ENCODE peak calls at places on chromosome 17, in seven cellular contexts. W, H, M, C, B, I and U are unnamed samples.
A peak's percentile ranks its signal among the peaks of the same experiment; 100 is the strongest.

GRCh38 chr17:14428640-14429029 is 127.8 kb downstream of the HS3ST3B1 start:
- DNase-seq in H (no peak), I (no peak), C (no peak), B (no peak), M (no peak), W (no peak), U (no peak)

GRCh38 chr17:37361543-37361942 is 14.2 kb upstream of the C17orf78 start:
- DNase-seq in W (no peak), H (no peak), I (no peak), M (no peak), B (no peak), C (no peak), U (peak; percentile 39)

GRCh38 chr17:58710948-58711552 is 18.6 kb downstream of the RAD51C start:
- DNase-seq in W (peak; percentile 49), M (peak; percentile 23), B (no peak), I (peak; percentile 56), H (peak; percentile 54), C (peak; percentile 56), U (peak; percentile 67)

GRCh38 chr17:80855968-80856862 is 135.4 kb upstream of the CHMP6 start:
- DNase-seq in M (peak; percentile 86), W (no peak), H (no peak), I (peak; percentile 31), C (peak; percentile 94), B (peak; percentile 77), U (peak; percentile 68)

GRCh38 chr17:75765981-75766380 is 989 bp upstream of the GALK1 start:
- DNase-seq in H (no peak), C (no peak), M (no peak), I (no peak), B (no peak), W (peak; percentile 17), U (no peak)

GRCh38 chr17:40122466-40122943 is 734 bp downstream of the MSL1 start:
- DNase-seq in C (no peak), H (peak; percentile 66), B (no peak), W (peak; percentile 80), I (no peak), M (peak; percentile 53), U (peak; percentile 59)

GRCh38 chr17:61451538-61452300 is 503 bp upstream of the TBX4 start:
- DNase-seq in C (no peak), B (no peak), I (no peak), M (no peak), W (no peak), H (peak; percentile 83), U (no peak)

GRCh38 chr17:14590458-14591250 is 289.8 kb downstream of the HS3ST3B1 start:
- DNase-seq in W (no peak), B (no peak), C (no peak), I (no peak), H (no peak), M (no peak), U (no peak)

GRCh38 chr17:39095309-39095686 is 56.1 kb downstream of the PLXDC1 start:
- DNase-seq in M (no peak), H (no peak), C (no peak), I (no peak), B (no peak), W (no peak), U (no peak)

GRCh38 chr17:41613277-41614082 is 913 bp upstream of the KRT16 start:
- DNase-seq in M (no peak), C (no peak), I (no peak), W (no peak), H (no peak), B (no peak), U (no peak)

GRCh38 chr17:41615454-41615853 is 2.9 kb upstream of the KRT16 start:
- DNase-seq in M (no peak), B (no peak), C (peak; percentile 32), H (no peak), W (no peak), I (no peak), U (peak; percentile 97)

GRCh38 chr17:41614098-41614497 is 1.5 kb upstream of the KRT16 start:
- DNase-seq in M (no peak), C (no peak), I (no peak), H (no peak), B (no peak), W (no peak), U (no peak)

GRCh38 chr17:41610965-41611640 is 1.5 kb downstream of the KRT16 start:
- DNase-seq in B (no peak), W (no peak), H (no peak), M (no peak), I (no peak), C (no peak), U (no peak)
- TF ChIP-seq JUND in B (no peak), W (no peak), H (no peak), M (no peak), I (no peak), C (no peak), U (no peak)

GRCh38 chr17:83005639-83006038 is 73.8 kb upstream of the METRNL start:
- DNase-seq in I (no peak), H (no peak), B (no peak), C (no peak), M (no peak), W (peak; percentile 30), U (peak; percentile 0)

GRCh38 chr17:83009414-83010322 is 69.7 kb upstream of the METRNL start:
- DNase-seq in H (peak; percentile 43), C (no peak), I (no peak), M (no peak), B (no peak), W (peak; percentile 36), U (peak; percentile 18)

GRCh38 chr17:83006515-83007455 is 72.6 kb upstream of the METRNL start:
- DNase-seq in I (no peak), H (no peak), M (no peak), W (peak; percentile 15), B (no peak), C (no peak), U (peak; percentile 13)

GRCh38 chr17:83008526-83008925 is 70.9 kb upstream of the METRNL start:
- DNase-seq in I (no peak), W (peak; percentile 27), M (no peak), C (no peak), B (no peak), H (peak; percentile 36), U (no peak)

GRCh38 chr17:83007504-83008475 is 71.6 kb upstream of the METRNL start:
- DNase-seq in M (no peak), B (no peak), W (peak; percentile 26), C (no peak), H (peak; percentile 24), I (no peak), U (peak; percentile 9)
- TF ChIP-seq JUND in M (no peak), B (no peak), W (no peak), C (no peak), H (no peak), I (no peak), U (no peak)

DNA sequence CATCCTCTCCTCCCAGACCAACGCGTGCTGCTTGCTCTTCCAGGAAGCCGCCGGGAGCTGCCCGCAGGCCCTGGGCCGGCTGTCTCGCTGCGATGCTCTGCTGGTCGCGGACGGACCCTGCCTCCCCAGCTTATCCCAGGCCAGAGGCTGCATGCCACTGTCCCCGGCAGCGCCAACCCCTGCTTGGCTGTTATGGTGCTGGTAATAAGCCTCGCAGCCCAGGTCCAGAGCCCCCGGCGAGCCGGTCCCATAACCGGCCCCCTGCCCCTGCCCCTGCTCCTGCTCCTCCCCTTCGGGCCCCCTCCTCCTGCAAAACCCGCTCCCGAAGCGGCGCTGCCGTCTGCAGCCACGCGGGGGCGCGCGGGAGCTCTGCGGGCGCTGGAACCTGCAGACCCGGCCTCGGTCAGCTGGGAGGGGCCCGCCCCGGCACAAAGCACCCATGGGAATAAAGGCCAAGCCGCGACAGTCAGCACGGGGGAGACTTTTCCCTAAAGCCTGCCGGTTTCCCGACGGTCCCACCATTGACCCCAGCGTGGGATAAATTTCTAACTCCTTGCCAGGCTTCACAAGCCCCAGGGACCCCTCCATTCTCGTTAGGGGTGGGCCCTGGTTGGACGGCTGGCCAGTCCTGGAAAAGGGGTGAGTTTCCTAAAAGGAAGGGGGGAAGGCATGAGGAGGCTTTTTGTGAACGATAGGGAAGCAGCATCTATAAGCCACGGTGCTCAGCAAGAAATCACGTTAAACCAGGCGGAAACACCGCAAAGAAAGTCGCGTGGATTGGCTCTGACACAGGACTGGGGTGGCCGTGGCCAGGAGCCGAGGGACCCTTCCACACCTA is 11.2 kb downstream of the ENPP7 start:
- DNase-seq in M (peak; percentile 91), I (peak; percentile 67), W (peak; percentile 99), C (peak; percentile 46), H (peak; percentile 99), B (no peak), U (peak; percentile 83)
- TF ChIP-seq JUND in M (no peak), I (no peak), W (no peak), C (no peak), H (no peak), B (no peak), U (no peak)

GRCh38 chr17:17666111-17666714 is 15.0 kb upstream of the RAI1 start:
- DNase-seq in B (no peak), I (peak; percentile 56), H (no peak), W (no peak), M (no peak), C (no peak), U (no peak)
- TF ChIP-seq JUND in B (no peak), I (no peak), H (no peak), W (no peak), M (no peak), C (no peak), U (no peak)

GRCh38 chr17:31724026-31724425 is 135.0 kb downstream of the COPRS start:
- DNase-seq in I (no peak), C (no peak), M (no peak), B (no peak), W (no peak), H (peak; percentile 20), U (no peak)

GRCh38 chr17:31722251-31723056 is 136.6 kb downstream of the COPRS start:
- DNase-seq in W (no peak), C (no peak), B (no peak), H (peak; percentile 34), M (no peak), I (no peak), U (no peak)

GRCh38 chr17:31726980-31727427 is 132.0 kb downstream of the COPRS start:
- DNase-seq in H (peak; percentile 31), B (no peak), I (no peak), C (no peak), M (no peak), W (no peak), U (no peak)

GRCh38 chr17:31721291-31722025 is 137.6 kb downstream of the COPRS start:
- DNase-seq in B (no peak), C (no peak), M (no peak), H (peak; percentile 28), W (no peak), I (no peak), U (no peak)

GRCh38 chr17:31724619-31725018 is 134.4 kb downstream of the COPRS start:
- DNase-seq in H (peak; percentile 11), C (no peak), B (no peak), I (no peak), M (no peak), W (no peak), U (no peak)
- TF ChIP-seq JUND in H (no peak), C (no peak), B (no peak), I (no peak), M (no peak), W (no peak), U (no peak)

DNA sequence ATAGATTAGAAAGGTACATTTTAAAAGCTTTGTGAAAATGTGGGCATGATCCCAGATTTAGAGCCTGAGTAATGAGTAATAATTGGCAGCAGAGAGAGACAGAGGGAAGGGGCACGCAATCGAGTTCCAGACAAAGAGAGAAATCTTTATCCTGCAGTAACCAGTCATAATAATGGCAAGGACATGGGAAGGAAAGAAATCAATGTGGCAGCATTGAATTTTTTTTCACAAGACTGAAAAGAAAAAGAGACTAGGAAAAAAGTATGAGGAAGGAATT is 790.8 kb upstream of the SOX9 start:
- DNase-seq in I (no peak), C (no peak), B (no peak), W (no peak), M (no peak), H (no peak), U (no peak)
- TF ChIP-seq JUND in I (no peak), C (no peak), B (no peak), W (no peak), M (no peak), H (no peak), U (no peak)